ENCODE peak calls at places on chromosomes 1 and 21, in eight cellular contexts. Y is CD8-positive, alpha-beta memory T cell; D is testis; Z is neural progenitor cell; C is mammary epithelial cell; E is heart right ventricle; N is psoas muscle; A is heart left ventricle. K is an unnamed sample. For H3K27me3, the result is how much of the 10 kb centered on the place peaks cover.

GRCh38 chr1:200330770-200331428 is 78.9 kb downstream of the ZNF281 start:
- DNase-seq in Y (no peak), D (no peak), Z (peak), C (no peak), E (no peak), N (no peak), A (no peak), K (no peak)

GRCh38 chr1:218439541-218440295 is 94.6 kb downstream of the TGFB2 start:
- DNase-seq in Y (no peak), D (no peak), Z (peak), C (peak), E (peak), N (peak), A (peak), K (no peak)

GRCh38 chr1:108082741-108083562 is 117.2 kb downstream of the SLC25A24 start:
- DNase-seq in Y (no peak), D (no peak), Z (peak), C (no peak), E (no peak), N (no peak), A (no peak), K (no peak)

GRCh38 chr1:233614173-233614742 is 352 bp downstream of the KCNK1 start:
- DNase-seq in Y (no peak), D (peak), Z (peak), C (peak), E (no peak), N (peak), A (peak), K (no peak)

GRCh38 chr1:68542586-68542985 is 45.7 kb upstream of the DEPDC1 start:
- DNase-seq in Y (no peak), D (no peak), Z (no peak), C (peak), E (no peak), N (no peak), A (no peak), K (no peak)

GRCh38 chr1:188958461-188959115 is 1519.1 kb downstream of the BRINP3 start:
- DNase-seq in Y (no peak), D (no peak), Z (no peak), C (no peak), E (no peak), N (no peak), A (no peak), K (no peak)

GRCh38 chr1:212166296-212167039 is 118.7 kb upstream of the PPP2R5A start:
- DNase-seq in Y (no peak), D (no peak), Z (no peak), C (no peak), E (peak), N (no peak), A (no peak), K (no peak)

GRCh38 chr1:89125571-89126233 is at the start of gene GBP2:
- DNase-seq in Y (no peak), D (peak), Z (no peak), C (peak), E (no peak), N (no peak), A (no peak), K (peak)

GRCh38 chr1:218073062-218073461 is 212.0 kb upstream of the RRP15 start:
- DNase-seq in Y (no peak), D (no peak), Z (no peak), C (no peak), E (no peak), N (no peak), A (no peak), K (no peak)

GRCh38 chr1:78833491-78833890 is 173.0 kb downstream of the ADGRL4 start:
- DNase-seq in Y (no peak), D (no peak), Z (no peak), C (peak), E (no peak), N (no peak), A (no peak), K (no peak)

GRCh38 chr1:112369389-112370285 is 26.4 kb upstream of the CTTNBP2NL start:
- DNase-seq in Y (peak), D (peak), Z (peak), C (peak), E (peak), N (peak), A (peak), K (peak)

GRCh38 chr1:23132033-23132432 is 36.6 kb downstream of the LUZP1 start:
- DNase-seq in Y (no peak), D (no peak), Z (no peak), C (peak), E (no peak), N (no peak), A (no peak), K (no peak)

GRCh38 chr1:43238104-43238503 is 31.7 kb upstream of the TMEM125 start:
- DNase-seq in Y (no peak), D (peak), Z (peak), C (peak), E (peak), N (peak), A (peak), K (no peak)

GRCh38 chr1:191818198-191818597 is 340.1 kb upstream of the RGS18 start:
- DNase-seq in Y (no peak), D (no peak), Z (no peak), C (no peak), E (no peak), N (no peak), A (no peak), K (no peak)

GRCh38 chr1:45730075-45730779 is 20.2 kb downstream of the IPP start:
- DNase-seq in Y (no peak), D (no peak), Z (no peak), C (peak), E (no peak), N (no peak), A (no peak), K (no peak)

GRCh38 chr1:226691257-226691656 is 47.8 kb downstream of the ITPKB start:
- DNase-seq in Y (peak), D (no peak), Z (no peak), C (no peak), E (no peak), N (no peak), A (no peak), K (no peak)

GRCh38 chr1:20348326-20348910 is 57.7 kb downstream of the VWA5B1 start:
- DNase-seq in Y (no peak), D (no peak), Z (no peak), C (no peak), E (no peak), N (no peak), A (no peak), K (peak)

GRCh38 chr1:174448531-174448883 is 743 bp downstream of the GPR52 start:
- DNase-seq in Y (no peak), D (no peak), Z (no peak), C (no peak), E (no peak), N (no peak), A (no peak), K (no peak)

GRCh38 chr21:42463861-42464515 is 32.0 kb downstream of the RSPH1 start:
- DNase-seq in Y (peak), D (peak), Z (no peak), C (peak), E (peak), N (peak), A (no peak), K (peak)

GRCh38 chr1:10598088-10598712 is 123.5 kb downstream of the PEX14 start:
- DNase-seq in Y (no peak), D (no peak), Z (peak), C (no peak), E (no peak), N (no peak), A (no peak), K (no peak)

GRCh38 chr21:38392722-38393121 is 105.6 kb downstream of the ERG start:
- DNase-seq in Y (no peak), D (no peak), Z (no peak), C (no peak), E (no peak), N (no peak), A (no peak), K (no peak)

GRCh38 chr1:39614488-39614887 is 25.0 kb downstream of the HEYL start:
- DNase-seq in Y (no peak), D (no peak), Z (no peak), C (no peak), E (no peak), N (no peak), A (no peak), K (no peak)

GRCh38 chr1:77143529-77144121 is 75.6 kb downstream of the PIGK start:
- DNase-seq in Y (no peak), D (no peak), Z (no peak), C (no peak), E (no peak), N (no peak), A (no peak), K (no peak)

GRCh38 chr1:38727629-38728175 is 131.9 kb downstream of the RRAGC start:
- DNase-seq in Y (no peak), D (no peak), Z (peak), C (no peak), E (no peak), N (no peak), A (no peak), K (no peak)

GRCh38 chr21:25827513-25827912 is 92.7 kb downstream of the GABPA start:
- DNase-seq in Y (no peak), D (no peak), Z (no peak), C (no peak), E (no peak), N (no peak), A (no peak), K (no peak)

GRCh38 chr1:35506960-35507901 is 50.0 kb downstream of the KIAA0319L start:
- DNase-seq in Y (no peak), D (no peak), Z (no peak), C (no peak), E (no peak), N (no peak), A (no peak), K (no peak)

GRCh38 chr1:156268336-156268735 is 14.3 kb downstream of the SMG5 start:
- DNase-seq in Y (no peak), D (peak), Z (no peak), C (no peak), E (no peak), N (no peak), A (no peak), K (no peak)

GRCh38 chr1:7369866-7370265 is 401.2 kb upstream of the VAMP3 start:
- DNase-seq in Y (no peak), D (no peak), Z (no peak), C (no peak), E (peak), N (no peak), A (peak), K (peak)

GRCh38 chr1:109466440-109467300 is at the start of gene SYPL2:
- DNase-seq in Y (no peak), D (peak), Z (peak), C (no peak), E (peak), N (peak), A (peak), K (peak)

GRCh38 chr1:156766288-156767100 is 841 bp upstream of the PRCC start:
- DNase-seq in Y (no peak), D (no peak), Z (peak), C (peak), E (no peak), N (no peak), A (no peak), K (peak)

GRCh38 chr1:66265796-66266195 is 268.2 kb upstream of the SGIP1 start:
- DNase-seq in Y (no peak), D (no peak), Z (no peak), C (no peak), E (no peak), N (no peak), A (no peak), K (no peak)

DNA sequence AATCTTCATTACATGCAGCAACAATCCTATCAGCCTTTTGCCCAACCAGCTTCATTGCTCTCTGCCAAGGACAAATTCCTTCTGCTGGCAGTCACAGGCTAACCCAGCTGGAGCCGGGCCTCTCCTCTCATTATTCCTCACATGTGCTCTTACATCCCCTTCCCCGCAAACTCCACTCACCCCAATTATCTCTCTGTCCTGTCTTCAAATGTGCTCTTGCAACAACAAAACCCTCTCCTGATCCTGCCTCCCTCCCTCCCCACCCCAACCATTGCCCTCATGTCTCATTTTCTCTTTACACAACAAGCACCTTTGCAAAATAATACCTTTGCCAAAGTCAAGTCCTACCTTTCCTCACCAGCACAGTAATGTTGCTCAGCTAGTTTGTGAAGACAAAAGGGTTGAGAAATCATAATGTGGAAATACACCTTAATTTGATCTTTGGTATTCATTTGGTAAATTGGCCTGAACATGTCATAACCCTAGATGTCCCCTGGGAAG is 36.0 kb upstream of the DHCR24 start:
- DNase-seq in Y (no peak), D (peak), Z (no peak), C (peak), E (peak), N (no peak), A (peak), K (no peak)
- H3K27ac ChIP-seq in Y (no peak), D (no peak), Z (no peak), C (no peak), E (peak), N (peak), A (peak), K (no peak)

GRCh38 chr1:209625791-209626285 is 26.4 kb downstream of the LAMB3 start:
- DNase-seq in Y (no peak), D (no peak), Z (no peak), C (no peak), E (no peak), N (peak), A (peak), K (no peak)

GRCh38 chr1:209628618-209629299 is 23.5 kb downstream of the LAMB3 start:
- DNase-seq in Y (no peak), D (no peak), Z (no peak), C (no peak), E (no peak), N (no peak), A (no peak), K (no peak)

GRCh38 chr1:209625205-209625549 is 27.0 kb downstream of the LAMB3 start:
- DNase-seq in Y (no peak), D (no peak), Z (no peak), C (no peak), E (peak), N (peak), A (peak), K (no peak)

GRCh38 chr1:209627349-209628196 is 24.7 kb downstream of the LAMB3 start:
- DNase-seq in Y (peak), D (peak), Z (peak), C (no peak), E (peak), N (peak), A (peak), K (peak)

GRCh38 chr1:209626633-209627348 is 25.4 kb downstream of the LAMB3 start:
- DNase-seq in Y (no peak), D (no peak), Z (no peak), C (no peak), E (no peak), N (no peak), A (no peak), K (no peak)
- H3K27me3 ChIP-seq in Y (under half), D (under half), Z (under half), C (under half), E (under half), N (under half), A (under half), K (under half)

GRCh38 chr1:18950415-18951026 is 6.0 kb downstream of the IFFO2 start:
- DNase-seq in Y (peak), D (no peak), Z (no peak), C (peak), E (peak), N (peak), A (peak), K (peak)
- H3K27ac ChIP-seq in Y (peak), D (peak), Z (no peak), C (peak), E (peak), N (peak), A (peak), K (peak)

DNA sequence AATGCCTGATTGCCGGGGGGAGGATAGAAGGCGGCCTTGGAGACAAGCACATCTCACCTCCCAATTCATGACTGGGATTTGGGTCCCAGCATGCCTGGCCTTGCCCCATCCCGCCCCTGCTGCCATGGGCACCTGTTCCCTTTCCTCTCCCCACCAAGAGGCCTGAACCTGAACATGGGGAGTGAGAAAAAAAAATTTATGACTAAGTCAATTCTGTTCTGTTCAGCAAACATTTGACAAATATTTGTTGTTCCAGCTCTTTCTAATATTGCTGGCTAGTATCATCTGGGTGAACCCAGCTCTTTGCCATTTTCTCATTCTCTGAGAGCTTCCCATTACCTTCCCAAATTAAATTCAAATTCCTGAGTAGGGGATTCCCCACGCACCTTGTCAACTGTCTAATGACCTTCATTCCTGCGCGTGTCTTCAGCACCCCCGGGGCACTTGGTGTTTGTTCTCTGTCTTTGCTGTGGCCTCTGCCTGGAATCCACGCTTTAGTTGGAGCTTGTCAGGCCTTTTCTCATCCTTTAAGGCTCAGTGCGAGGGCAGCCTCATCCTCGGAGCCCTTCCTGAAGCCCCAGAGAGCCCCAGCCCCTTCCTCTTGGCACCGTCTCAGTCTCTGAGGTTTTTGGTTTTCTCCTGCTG is 42.7 kb downstream of the ARHGEF10L start:
- DNase-seq in Y (no peak), D (no peak), Z (no peak), C (peak), E (no peak), N (no peak), A (no peak), K (no peak)
- H3K27me3 ChIP-seq in Y (under half), D (under half), Z (under half), C (under half), E (under half), N (under half), A (under half), K (under half)